ENCODE peak calls at places on chromosome 13, in four cellular contexts. One of them, this sample, is unnamed.

GRCh38 chr13:46682015-46682414 is 114.9 kb downstream of the ESD start:
- DNase-seq in cardiac fibroblast: no peak
- DNase-seq in tibial nerve: no peak
- DNase-seq in coronary artery: no peak
- DNase-seq in this sample: no peak

GRCh38 chr13:44212633-44213387 is 160.8 kb upstream of the SERP2 start:
- DNase-seq in cardiac fibroblast: peak
- DNase-seq in tibial nerve: no peak
- DNase-seq in coronary artery: no peak
- DNase-seq in this sample: no peak

GRCh38 chr13:51063909-51064308 is 47.2 kb downstream of the C13orf42 start:
- DNase-seq in cardiac fibroblast: no peak
- DNase-seq in tibial nerve: no peak
- DNase-seq in coronary artery: no peak
- DNase-seq in this sample: no peak

GRCh38 chr13:108475181-108475580 is 154.2 kb upstream of the MYO16 start:
- DNase-seq in cardiac fibroblast: no peak
- DNase-seq in tibial nerve: no peak
- DNase-seq in coronary artery: no peak
- DNase-seq in this sample: no peak

GRCh38 chr13:24074687-24075086 is 85.8 kb upstream of the SPATA13 start:
- DNase-seq in cardiac fibroblast: no peak
- DNase-seq in tibial nerve: no peak
- DNase-seq in coronary artery: no peak
- DNase-seq in this sample: no peak

GRCh38 chr13:51861728-51862300 is at the start of gene CCDC70:
- DNase-seq in cardiac fibroblast: peak
- DNase-seq in tibial nerve: no peak
- DNase-seq in coronary artery: no peak
- DNase-seq in this sample: peak

GRCh38 chr13:99258946-99259345 is 767 bp upstream of the GPR18 start:
- DNase-seq in cardiac fibroblast: no peak
- DNase-seq in tibial nerve: no peak
- DNase-seq in coronary artery: no peak
- DNase-seq in this sample: no peak

GRCh38 chr13:22735381-22735995 is 445.3 kb upstream of the SGCG start:
- DNase-seq in cardiac fibroblast: no peak
- DNase-seq in tibial nerve: no peak
- DNase-seq in coronary artery: no peak
- DNase-seq in this sample: no peak

GRCh38 chr13:99055286-99056073 is 77.6 kb upstream of the DOCK9 start:
- DNase-seq in cardiac fibroblast: no peak
- DNase-seq in tibial nerve: no peak
- DNase-seq in coronary artery: peak
- DNase-seq in this sample: no peak

GRCh38 chr13:41502676-41503075 is 45.3 kb downstream of the RGCC start:
- DNase-seq in cardiac fibroblast: no peak
- DNase-seq in tibial nerve: no peak
- DNase-seq in coronary artery: no peak
- DNase-seq in this sample: no peak

GRCh38 chr13:33349996-33350826 is 64.7 kb upstream of the STARD13 start:
- DNase-seq in cardiac fibroblast: peak
- DNase-seq in tibial nerve: peak
- DNase-seq in coronary artery: peak
- DNase-seq in this sample: peak

GRCh38 chr13:20142019-20142926 is 18.6 kb downstream of the GJA3 start:
- DNase-seq in cardiac fibroblast: no peak
- DNase-seq in tibial nerve: no peak
- DNase-seq in coronary artery: peak
- DNase-seq in this sample: no peak

GRCh38 chr13:94710881-94711560 is 1.3 kb downstream of the SOX21 start:
- DNase-seq in cardiac fibroblast: no peak
- DNase-seq in tibial nerve: no peak
- DNase-seq in coronary artery: no peak
- DNase-seq in this sample: no peak

GRCh38 chr13:106517151-106517847 is 18.2 kb downstream of the EFNB2 start:
- DNase-seq in cardiac fibroblast: peak
- DNase-seq in tibial nerve: no peak
- DNase-seq in coronary artery: no peak
- DNase-seq in this sample: no peak

GRCh38 chr13:51818771-51819511 is 15.0 kb upstream of the DHRS12 start:
- DNase-seq in cardiac fibroblast: peak
- DNase-seq in tibial nerve: no peak
- DNase-seq in coronary artery: no peak
- DNase-seq in this sample: no peak

GRCh38 chr13:113671066-113672001 is 4.3 kb downstream of the GRK1 start:
- DNase-seq in cardiac fibroblast: no peak
- DNase-seq in tibial nerve: peak
- DNase-seq in coronary artery: peak
- DNase-seq in this sample: no peak

GRCh38 chr13:52879950-52880650 is 31.7 kb upstream of the PCDH8 start:
- DNase-seq in cardiac fibroblast: no peak
- DNase-seq in tibial nerve: no peak
- DNase-seq in coronary artery: no peak
- DNase-seq in this sample: no peak

GRCh38 chr13:49895826-49896225 is 40.3 kb downstream of the SPRYD7 start:
- DNase-seq in cardiac fibroblast: no peak
- DNase-seq in tibial nerve: no peak
- DNase-seq in coronary artery: no peak
- DNase-seq in this sample: no peak

GRCh38 chr13:36920612-36921185 is 661 bp upstream of the SMAD9 start:
- DNase-seq in cardiac fibroblast: no peak
- DNase-seq in tibial nerve: no peak
- DNase-seq in coronary artery: no peak
- DNase-seq in this sample: no peak

GRCh38 chr13:67221630-67222226 is 8.4 kb downstream of the PCDH9 start:
- DNase-seq in cardiac fibroblast: no peak
- DNase-seq in tibial nerve: no peak
- DNase-seq in coronary artery: no peak
- DNase-seq in this sample: no peak

GRCh38 chr13:84553252-84553651 is 671.0 kb upstream of the SLITRK1 start:
- DNase-seq in cardiac fibroblast: no peak
- DNase-seq in tibial nerve: no peak
- DNase-seq in coronary artery: no peak
- DNase-seq in this sample: no peak

GRCh38 chr13:24173775-24174174 is 13.3 kb downstream of the SPATA13 start:
- DNase-seq in cardiac fibroblast: no peak
- DNase-seq in tibial nerve: no peak
- DNase-seq in coronary artery: no peak
- DNase-seq in this sample: no peak

GRCh38 chr13:113275387-113275786 is 21.7 kb upstream of the LAMP1 start:
- DNase-seq in cardiac fibroblast: peak
- DNase-seq in tibial nerve: no peak
- DNase-seq in coronary artery: no peak
- DNase-seq in this sample: peak

GRCh38 chr13:27450921-27451461 is 627 bp upstream of the MTIF3 start:
- DNase-seq in cardiac fibroblast: peak
- DNase-seq in tibial nerve: no peak
- DNase-seq in coronary artery: no peak
- DNase-seq in this sample: peak

GRCh38 chr13:60074397-60074796 is 89.3 kb downstream of the DIAPH3 start:
- DNase-seq in cardiac fibroblast: peak
- DNase-seq in tibial nerve: no peak
- DNase-seq in coronary artery: no peak
- DNase-seq in this sample: no peak

GRCh38 chr13:110914293-110915056 is 394 bp downstream of the ANKRD10 start:
- DNase-seq in cardiac fibroblast: peak
- DNase-seq in tibial nerve: peak
- DNase-seq in coronary artery: peak
- DNase-seq in this sample: peak

GRCh38 chr13:24662195-24663088 is 17.8 kb upstream of the ATP12A start:
- DNase-seq in cardiac fibroblast: no peak
- DNase-seq in tibial nerve: no peak
- DNase-seq in coronary artery: no peak
- DNase-seq in this sample: no peak

GRCh38 chr13:83184819-83185218 is 697.5 kb downstream of the SLITRK1 start:
- DNase-seq in cardiac fibroblast: peak
- DNase-seq in tibial nerve: no peak
- DNase-seq in coronary artery: no peak
- DNase-seq in this sample: no peak

GRCh38 chr13:95882121-95882520 is 171.1 kb downstream of the UGGT2 start:
- DNase-seq in cardiac fibroblast: no peak
- DNase-seq in tibial nerve: no peak
- DNase-seq in coronary artery: no peak
- DNase-seq in this sample: no peak

GRCh38 chr13:106104281-106104901 is 431.1 kb downstream of the EFNB2 start:
- DNase-seq in cardiac fibroblast: peak
- DNase-seq in tibial nerve: no peak
- DNase-seq in coronary artery: no peak
- DNase-seq in this sample: peak

GRCh38 chr13:111886217-111886945 is 180.6 kb upstream of the SOX1 start:
- DNase-seq in cardiac fibroblast: no peak
- DNase-seq in tibial nerve: no peak
- DNase-seq in coronary artery: no peak
- DNase-seq in this sample: no peak

GRCh38 chr13:113595131-113595530 is 10.6 kb downstream of the TFDP1 start:
- DNase-seq in cardiac fibroblast: no peak
- DNase-seq in tibial nerve: no peak
- DNase-seq in coronary artery: peak
- DNase-seq in this sample: no peak

GRCh38 chr13:98976338-98976737 is 1.5 kb downstream of the DOCK9 start:
- DNase-seq in cardiac fibroblast: peak
- DNase-seq in tibial nerve: no peak
- DNase-seq in coronary artery: no peak
- DNase-seq in this sample: no peak

GRCh38 chr13:27919934-27920676 is at the start of gene PDX1:
- DNase-seq in cardiac fibroblast: no peak
- DNase-seq in tibial nerve: no peak
- DNase-seq in coronary artery: no peak
- DNase-seq in this sample: no peak

GRCh38 chr13:109836629-109837607 is 50.5 kb upstream of the IRS2 start:
- DNase-seq in cardiac fibroblast: no peak
- DNase-seq in tibial nerve: no peak
- DNase-seq in coronary artery: no peak
- DNase-seq in this sample: no peak

GRCh38 chr13:91740811-91741210 is 342.4 kb downstream of the GPC5 start:
- DNase-seq in cardiac fibroblast: no peak
- DNase-seq in tibial nerve: no peak
- DNase-seq in coronary artery: no peak
- DNase-seq in this sample: no peak

GRCh38 chr13:37769078-37769477 is 100.5 kb downstream of the TRPC4 start:
- DNase-seq in cardiac fibroblast: peak
- DNase-seq in tibial nerve: no peak
- DNase-seq in coronary artery: no peak
- DNase-seq in this sample: no peak

GRCh38 chr13:101942038-101942437 is 459.8 kb downstream of the FGF14 start:
- DNase-seq in cardiac fibroblast: peak
- DNase-seq in tibial nerve: no peak
- DNase-seq in coronary artery: no peak
- DNase-seq in this sample: peak
- TF ChIP-seq CTCF in cardiac fibroblast: peak
- TF ChIP-seq CTCF in tibial nerve: peak
- TF ChIP-seq CTCF in coronary artery: peak
- TF ChIP-seq CTCF in this sample: peak

GRCh38 chr13:57634829-57635165 is 3.3 kb downstream of the PCDH17 start:
- DNase-seq in cardiac fibroblast: no peak
- DNase-seq in tibial nerve: no peak
- DNase-seq in coronary artery: peak
- DNase-seq in this sample: no peak

GRCh38 chr13:57632276-57633140 is 964 bp downstream of the PCDH17 start:
- DNase-seq in cardiac fibroblast: peak
- DNase-seq in tibial nerve: no peak
- DNase-seq in coronary artery: peak
- DNase-seq in this sample: no peak

GRCh38 chr13:57633141-57633949 is 1.8 kb downstream of the PCDH17 start:
- DNase-seq in cardiac fibroblast: peak
- DNase-seq in tibial nerve: no peak
- DNase-seq in coronary artery: peak
- DNase-seq in this sample: no peak

GRCh38 chr13:57635541-57635940 is 4.0 kb downstream of the PCDH17 start:
- DNase-seq in cardiac fibroblast: no peak
- DNase-seq in tibial nerve: no peak
- DNase-seq in coronary artery: no peak
- DNase-seq in this sample: no peak

GRCh38 chr13:57633950-57634828 is 2.6 kb downstream of the PCDH17 start:
- DNase-seq in cardiac fibroblast: no peak
- DNase-seq in tibial nerve: no peak
- DNase-seq in coronary artery: no peak
- DNase-seq in this sample: no peak
- H3K4me3 ChIP-seq in cardiac fibroblast: no peak
- H3K4me3 ChIP-seq in tibial nerve: peak
- H3K4me3 ChIP-seq in coronary artery: peak
- H3K4me3 ChIP-seq in this sample: no peak

GRCh38 chr13:31794452-31794851 is 55.1 kb downstream of the RXFP2 start:
- DNase-seq in cardiac fibroblast: no peak
- DNase-seq in tibial nerve: no peak
- DNase-seq in coronary artery: no peak
- DNase-seq in this sample: no peak

GRCh38 chr13:31801088-31801487 is 61.8 kb downstream of the RXFP2 start:
- DNase-seq in cardiac fibroblast: no peak
- DNase-seq in tibial nerve: no peak
- DNase-seq in coronary artery: no peak
- DNase-seq in this sample: no peak

GRCh38 chr13:31798189-31798588 is 58.9 kb downstream of the RXFP2 start:
- DNase-seq in cardiac fibroblast: no peak
- DNase-seq in tibial nerve: no peak
- DNase-seq in coronary artery: no peak
- DNase-seq in this sample: no peak

GRCh38 chr13:31793246-31793645 is 53.9 kb downstream of the RXFP2 start:
- DNase-seq in cardiac fibroblast: peak
- DNase-seq in tibial nerve: no peak
- DNase-seq in coronary artery: no peak
- DNase-seq in this sample: no peak

GRCh38 chr13:31797154-31797775 is 57.9 kb downstream of the RXFP2 start:
- DNase-seq in cardiac fibroblast: peak
- DNase-seq in tibial nerve: no peak
- DNase-seq in coronary artery: no peak
- DNase-seq in this sample: peak
- TF ChIP-seq CTCF in cardiac fibroblast: peak
- TF ChIP-seq CTCF in tibial nerve: peak
- TF ChIP-seq CTCF in coronary artery: peak
- TF ChIP-seq CTCF in this sample: peak

DNA sequence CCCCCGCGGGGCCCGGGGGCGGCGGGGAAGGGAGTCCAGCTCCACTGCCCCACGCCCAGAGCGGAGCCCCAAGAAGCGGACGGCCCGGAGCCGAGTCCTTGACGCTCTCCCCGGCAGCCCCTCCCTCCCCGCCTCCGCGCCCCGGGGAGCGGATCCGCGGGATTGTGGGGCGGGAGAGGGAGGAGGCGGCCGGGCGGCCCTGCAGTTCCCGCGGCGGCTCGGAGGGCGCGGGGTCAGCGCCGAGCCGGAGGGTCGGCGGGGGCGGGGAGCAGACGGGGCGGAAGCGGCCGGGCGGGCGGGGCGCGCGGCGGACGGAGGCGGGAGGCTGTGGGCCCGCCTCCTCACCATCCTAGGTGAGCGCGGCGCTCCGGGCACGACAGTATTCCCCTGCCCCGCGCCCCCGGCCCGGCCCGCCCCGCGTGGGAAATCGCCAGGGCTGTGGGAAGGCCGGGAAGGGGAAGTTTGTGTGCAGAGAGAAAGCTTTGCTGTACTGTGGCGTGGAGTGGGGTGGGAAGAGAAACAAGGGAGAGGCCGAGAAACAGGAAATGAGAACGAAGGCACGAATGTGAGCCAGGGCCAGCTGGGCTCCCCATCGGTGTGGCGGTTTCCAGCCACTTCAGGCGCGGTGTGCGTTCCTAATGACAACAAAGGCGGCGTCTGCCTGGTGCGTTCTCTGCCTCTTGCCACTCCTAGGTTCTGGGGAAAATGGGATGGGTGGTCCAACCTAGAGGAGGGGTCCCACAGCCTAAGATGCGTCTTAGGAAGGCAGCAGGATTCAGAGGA is 1.3 kb upstream of the KLF12 start:
- DNase-seq in cardiac fibroblast: peak
- DNase-seq in tibial nerve: peak
- DNase-seq in coronary artery: peak
- DNase-seq in this sample: peak
- H3K4me3 ChIP-seq in cardiac fibroblast: peak
- H3K4me3 ChIP-seq in tibial nerve: peak
- H3K4me3 ChIP-seq in coronary artery: peak
- H3K4me3 ChIP-seq in this sample: peak